ENCODE peak calls at places on chromosomes 4 and X, in four cellular contexts. U is fibroblast of lung, R is astrocyte, W is IMR-90. V is an unnamed sample.

GRCh38 chr4:5444918-5445517 is 263.3 kb downstream of the EVC2 start:
- DNase-seq in U (no peak), R (no peak), W (no peak), V (no peak)

GRCh38 chrX:38315186-38315585 is 12.1 kb downstream of the RPGR start:
- DNase-seq in U (no peak), R (no peak), W (no peak), V (no peak)

GRCh38 chrX:86002076-86002896 is 45.1 kb downstream of the CHM start:
- DNase-seq in U (peak), R (peak), W (peak), V (no peak)

GRCh38 chr4:30722092-30722915 is 2.1 kb downstream of the PCDH7 start:
- DNase-seq in U (peak), R (no peak), W (no peak), V (peak)

GRCh38 chrX:100609591-100609990 is 24.9 kb downstream of the TNMD start:
- DNase-seq in U (no peak), R (no peak), W (no peak), V (no peak)

GRCh38 chr4:16194199-16194598 is 32.1 kb downstream of the TAPT1 start:
- DNase-seq in U (peak), R (peak), W (peak), V (no peak)

GRCh38 chrX:29431895-29432294 is 783.5 kb upstream of the MAGEB2 start:
- DNase-seq in U (peak), R (no peak), W (no peak), V (no peak)

GRCh38 chr4:107825072-107825789 is 499 bp downstream of the SGMS2 start:
- DNase-seq in U (peak), R (peak), W (peak), V (peak)

GRCh38 chr4:142883433-142883832 is 37.3 kb upstream of the INPP4B start:
- DNase-seq in U (peak), R (no peak), W (peak), V (no peak)

GRCh38 chrX:53153581-53153980 is 59.6 kb downstream of the KANTR start:
- DNase-seq in U (no peak), R (no peak), W (no peak), V (no peak)

GRCh38 chrX:16711219-16712115 is 1.0 kb downstream of the CTPS2 start:
- DNase-seq in U (no peak), R (no peak), W (no peak), V (peak)

GRCh38 chr4:119162174-119162573 is 26.5 kb downstream of the MYOZ2 start:
- DNase-seq in U (no peak), R (no peak), W (no peak), V (no peak)

GRCh38 chrX:142251202-142251601 is 46.1 kb upstream of the MAGEC2 start:
- DNase-seq in U (no peak), R (no peak), W (no peak), V (no peak)

GRCh38 chrX:21972721-21973120 is 32.2 kb downstream of the SMS start:
- DNase-seq in U (peak), R (peak), W (peak), V (no peak)

GRCh38 chrX:21975242-21975641 is 34.7 kb downstream of the SMS start:
- DNase-seq in U (no peak), R (no peak), W (no peak), V (no peak)

GRCh38 chrX:21973321-21974010 is 33.0 kb downstream of the SMS start:
- DNase-seq in U (no peak), R (no peak), W (no peak), V (no peak)

GRCh38 chrX:21975827-21976226 is 35.3 kb downstream of the SMS start:
- DNase-seq in U (peak), R (peak), W (peak), V (peak)

DNA sequence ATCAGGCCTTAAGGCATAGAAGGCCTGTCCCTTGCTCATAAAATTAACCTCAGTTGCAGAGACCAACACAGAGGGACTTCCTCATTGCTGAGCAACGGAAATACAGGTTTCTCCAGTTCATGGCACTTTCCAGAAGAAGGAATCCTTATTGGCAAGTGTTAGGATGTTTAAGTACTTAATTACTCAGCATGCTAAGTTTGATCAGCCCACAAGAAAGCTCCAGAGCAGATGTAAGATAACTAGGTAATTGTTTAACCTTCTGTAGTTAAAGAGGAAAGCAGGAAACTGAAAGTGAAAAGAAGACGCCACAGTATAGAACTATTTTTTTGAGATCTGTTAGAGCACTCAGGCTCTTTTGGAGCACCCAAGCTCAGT is 33.5 kb downstream of the SMS start:
- DNase-seq in U (peak), R (peak), W (no peak), V (peak)
- H3K4me3 ChIP-seq in U (no peak), R (no peak), W (no peak), V (no peak)

GRCh38 chr4:101188906-101189305 is 158.4 kb downstream of the PPP3CA start:
- DNase-seq in U (no peak), R (no peak), W (no peak), V (no peak)

GRCh38 chr4:101191302-101192098 is 155.8 kb downstream of the PPP3CA start:
- DNase-seq in U (peak), R (peak), W (peak), V (peak)

GRCh38 chr4:101186558-101187184 is 160.7 kb downstream of the PPP3CA start:
- DNase-seq in U (no peak), R (no peak), W (no peak), V (no peak)

GRCh38 chr4:101184668-101185067 is 162.7 kb downstream of the PPP3CA start:
- DNase-seq in U (no peak), R (no peak), W (no peak), V (no peak)

DNA sequence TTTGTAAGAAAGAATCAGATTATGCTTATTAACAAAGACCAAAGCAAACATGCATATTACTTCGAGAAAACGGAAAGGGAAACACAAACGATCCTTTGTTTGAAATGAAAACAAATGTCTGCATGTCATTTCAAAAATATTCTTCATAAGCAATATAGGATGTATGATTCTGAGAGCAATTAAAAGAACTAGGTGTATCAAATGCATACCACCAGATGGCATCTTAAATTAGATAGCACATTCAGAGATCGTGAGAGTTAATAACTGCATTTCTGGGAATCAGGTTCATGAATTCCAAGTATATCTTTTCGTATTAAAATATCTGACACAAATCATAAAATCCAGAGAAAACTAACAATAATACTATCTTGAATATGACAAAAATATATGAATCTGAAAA is 159.5 kb downstream of the PPP3CA start:
- DNase-seq in U (no peak), R (no peak), W (no peak), V (no peak)
- TF ChIP-seq CTCF in U (no peak), R (peak), W (no peak), V (peak)

DNA sequence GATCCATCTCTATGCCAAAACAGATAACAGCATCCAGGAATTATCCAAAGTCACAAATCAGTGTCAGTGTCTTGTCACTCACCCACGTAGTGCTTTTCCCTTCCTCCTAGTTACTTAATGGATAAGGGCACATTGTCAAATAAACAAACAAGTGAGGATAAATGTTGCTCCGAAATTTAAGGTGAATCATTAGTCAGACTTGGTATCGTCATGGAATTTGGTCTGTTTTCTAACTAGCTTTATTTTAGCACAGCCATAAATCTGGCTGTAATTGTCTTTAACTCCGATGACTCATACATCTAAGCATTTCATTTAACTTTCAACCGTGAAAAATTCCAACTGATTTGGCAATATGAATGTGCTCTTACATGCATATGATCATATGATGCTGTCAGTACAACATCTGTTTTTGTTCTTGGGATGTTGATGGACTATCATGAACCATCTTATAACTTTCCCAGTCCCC is 83.3 kb downstream of the SNCA start:
- DNase-seq in U (peak), R (peak), W (peak), V (peak)
- H3K4me2 ChIP-seq in U (peak), R (peak), W (peak), V (peak)

DNA sequence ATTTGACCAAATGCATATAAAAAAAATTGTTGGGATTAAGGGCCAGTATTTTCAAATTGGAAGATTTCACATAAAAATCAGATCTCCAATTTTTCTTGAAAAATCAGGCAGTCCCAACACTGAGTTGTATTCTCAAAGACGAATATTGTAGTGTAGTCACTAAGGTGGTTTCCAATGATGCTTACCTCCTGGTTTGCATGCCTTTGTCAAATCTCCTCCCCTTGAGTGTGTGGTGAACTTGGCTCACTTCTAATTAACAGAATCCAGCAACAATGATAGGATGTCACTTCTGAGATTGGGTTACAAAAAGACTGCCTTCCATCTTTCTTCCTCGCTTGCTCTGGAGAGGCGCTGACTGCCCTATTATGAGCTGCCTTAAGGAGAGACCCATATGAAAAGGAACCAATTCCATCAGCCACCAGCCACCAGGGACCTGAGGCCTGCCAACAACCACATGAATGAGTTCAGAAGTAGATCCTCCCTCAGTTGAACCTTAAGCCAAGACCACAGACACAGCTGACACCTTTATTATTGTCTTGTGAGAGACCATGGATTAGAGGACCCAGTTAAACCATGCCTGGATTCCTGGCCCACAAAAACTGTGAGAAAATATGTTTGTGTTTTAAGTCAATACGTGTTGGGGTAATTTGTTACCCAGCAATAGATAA is 31.2 kb upstream of the TSPAN5 start:
- DNase-seq in U (no peak), R (no peak), W (no peak), V (no peak)
- H3K4me3 ChIP-seq in U (no peak), R (no peak), W (no peak), V (no peak)

GRCh38 chr4:35939746-35940145 is 304.6 kb downstream of the ARAP2 start:
- DNase-seq in U (no peak), R (no peak), W (no peak), V (no peak)

GRCh38 chr4:35934370-35934981 is 309.8 kb downstream of the ARAP2 start:
- DNase-seq in U (peak), R (peak), W (peak), V (no peak)
- TF ChIP-seq CTCF in U (no peak), R (peak), W (peak), V (peak)

GRCh38 chrX:152637649-152638442 is at the start of gene GABRQ:
- DNase-seq in U (peak), R (peak), W (no peak), V (peak)
- H3K4me2 ChIP-seq in U (no peak), R (peak), W (no peak), V (no peak)

GRCh38 chrX:40083979-40084359 is 13.8 kb downstream of the BCOR start:
- DNase-seq in U (no peak), R (no peak), W (no peak), V (no peak)
- H3K4me3 ChIP-seq in U (no peak), R (no peak), W (no peak), V (peak)

DNA sequence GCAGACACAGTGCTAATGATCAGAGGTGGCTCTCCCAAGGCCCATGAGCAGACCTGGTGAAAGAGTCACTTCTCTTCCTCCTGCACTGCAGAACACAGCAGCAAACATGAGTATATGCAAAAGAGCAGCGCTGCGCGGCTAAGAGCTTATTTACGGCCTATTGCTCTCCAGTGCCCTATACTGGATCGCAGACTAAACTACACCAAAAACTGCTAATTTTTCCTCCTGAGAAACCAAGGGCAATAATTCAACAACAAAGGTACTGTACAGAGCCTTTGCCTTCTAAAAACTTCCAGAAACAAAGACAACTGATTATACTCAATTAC is 702.5 kb downstream of the ARAP2 start:
- DNase-seq in U (no peak), R (no peak), W (no peak), V (no peak)
- TF ChIP-seq CTCF in U (no peak), R (no peak), W (no peak), V (no peak)

GRCh38 chr4:155582971-155583437 is 83.6 kb upstream of the GUCY1A1 start:
- DNase-seq in U (peak), R (peak), W (peak), V (no peak)
- H3K4me2 ChIP-seq in U (peak), R (peak), W (peak), V (no peak)

DNA sequence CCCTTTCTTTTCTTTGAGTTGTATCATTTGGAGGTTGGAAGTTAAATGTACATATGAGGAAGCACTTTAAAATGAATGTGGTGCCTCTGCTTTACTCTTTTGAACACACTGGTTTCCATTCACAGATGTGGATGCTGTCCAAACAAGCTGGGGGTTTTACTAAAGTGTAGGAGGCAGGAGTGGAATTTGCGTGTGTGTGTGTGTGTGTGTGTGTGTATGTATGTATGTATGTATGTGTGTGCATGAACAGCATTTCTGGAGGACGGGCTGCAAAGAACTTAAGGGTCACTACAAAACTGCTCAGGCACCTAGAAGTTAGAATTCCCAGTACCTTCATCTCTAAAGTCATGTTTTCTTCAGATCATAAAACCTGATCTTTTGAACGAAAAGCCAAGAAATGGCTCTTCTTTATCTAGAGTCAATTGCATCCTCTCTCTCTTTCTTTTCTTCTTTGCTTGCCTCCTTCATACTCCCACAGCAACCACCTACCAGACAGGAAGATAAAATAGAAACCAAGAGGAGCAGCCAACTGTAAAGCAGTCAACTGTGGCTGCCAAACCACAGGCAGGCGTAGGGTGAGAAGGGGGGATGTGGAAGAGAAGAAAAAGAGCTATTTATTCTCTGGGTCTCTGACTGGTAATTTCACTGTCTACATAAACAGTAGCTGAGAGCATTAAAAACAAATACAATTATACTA is 177.0 kb upstream of the RASGEF1B start:
- DNase-seq in U (peak), R (peak), W (no peak), V (no peak)
- H3K4me3 ChIP-seq in U (no peak), R (no peak), W (no peak), V (no peak)

V was measured in osteoblast.